ENCODE peak calls at places on chromosomes 2 and 18, in six cellular contexts. One of them, this sample, is unnamed.

GRCh38 chr2:168545439-168546082 is 89.5 kb downstream of the CERS6 start:
- DNase-seq in iris pigment epithelial cell: peak; percentile 96
- DNase-seq in fibroblast of lung: peak; percentile 88
- DNase-seq in upper lobe of right lung: no peak
- DNase-seq in HT1080: peak; percentile 97
- DNase-seq in cardiac muscle cell: peak; percentile 89
- DNase-seq in this sample: no peak

GRCh38 chr2:9558948-9559381 is 3.3 kb upstream of the ADAM17 start:
- DNase-seq in fibroblast of lung: peak; percentile 80
- DNase-seq in HT1080: peak; percentile 74
- DNase-seq in upper lobe of right lung: no peak
- DNase-seq in iris pigment epithelial cell: peak; percentile 91
- DNase-seq in cardiac muscle cell: peak; percentile 85
- DNase-seq in this sample: no peak

GRCh38 chr2:231191896-231192872 is 6.2 kb upstream of the ARMC9 start:
- DNase-seq in iris pigment epithelial cell: peak; percentile 84
- DNase-seq in upper lobe of right lung: no peak
- DNase-seq in fibroblast of lung: peak; percentile 92
- DNase-seq in HT1080: peak; percentile 44
- DNase-seq in cardiac muscle cell: peak; percentile 93
- DNase-seq in this sample: no peak

GRCh38 chr2:218332288-218332687 is 24.4 kb upstream of the CATIP start:
- DNase-seq in HT1080: no peak
- DNase-seq in iris pigment epithelial cell: no peak
- DNase-seq in cardiac muscle cell: no peak
- DNase-seq in fibroblast of lung: no peak
- DNase-seq in upper lobe of right lung: no peak
- DNase-seq in this sample: no peak

GRCh38 chr2:11513319-11513718 is 20.5 kb upstream of the GREB1 start:
- DNase-seq in fibroblast of lung: no peak
- DNase-seq in iris pigment epithelial cell: no peak
- DNase-seq in upper lobe of right lung: no peak
- DNase-seq in cardiac muscle cell: no peak
- DNase-seq in HT1080: no peak
- DNase-seq in this sample: no peak

GRCh38 chr2:200787351-200788128 is 24.2 kb upstream of the BZW1 start:
- DNase-seq in iris pigment epithelial cell: peak; percentile 99
- DNase-seq in HT1080: peak; percentile 96
- DNase-seq in upper lobe of right lung: no peak
- DNase-seq in cardiac muscle cell: peak; percentile 92
- DNase-seq in fibroblast of lung: peak; percentile 98
- DNase-seq in this sample: no peak

GRCh38 chr2:181123798-181124217 is 143.4 kb downstream of the UBE2E3 start:
- DNase-seq in HT1080: peak; percentile 58
- DNase-seq in upper lobe of right lung: no peak
- DNase-seq in cardiac muscle cell: peak; percentile 36
- DNase-seq in iris pigment epithelial cell: peak; percentile 71
- DNase-seq in fibroblast of lung: no peak
- DNase-seq in this sample: no peak

GRCh38 chr18:65919018-65919417 is 168.2 kb downstream of the CDH7 start:
- DNase-seq in fibroblast of lung: no peak
- DNase-seq in cardiac muscle cell: no peak
- DNase-seq in upper lobe of right lung: no peak
- DNase-seq in HT1080: no peak
- DNase-seq in iris pigment epithelial cell: no peak
- DNase-seq in this sample: no peak

GRCh38 chr2:5164806-5165525 is 527.2 kb upstream of the SOX11 start:
- DNase-seq in HT1080: peak; percentile 88
- DNase-seq in iris pigment epithelial cell: peak; percentile 77
- DNase-seq in cardiac muscle cell: peak; percentile 14
- DNase-seq in fibroblast of lung: peak; percentile 90
- DNase-seq in upper lobe of right lung: no peak
- DNase-seq in this sample: no peak

GRCh38 chr2:188494906-188495305 is 203.2 kb downstream of the GULP1 start:
- DNase-seq in iris pigment epithelial cell: no peak
- DNase-seq in cardiac muscle cell: no peak
- DNase-seq in HT1080: no peak
- DNase-seq in fibroblast of lung: no peak
- DNase-seq in upper lobe of right lung: no peak
- DNase-seq in this sample: no peak

GRCh38 chr18:32629292-32629691 is 143.5 kb downstream of the KLHL14 start:
- DNase-seq in HT1080: no peak
- DNase-seq in cardiac muscle cell: no peak
- DNase-seq in upper lobe of right lung: no peak
- DNase-seq in iris pigment epithelial cell: no peak
- DNase-seq in fibroblast of lung: no peak
- DNase-seq in this sample: no peak

GRCh38 chr18:54712315-54712714 is 116.0 kb upstream of the RAB27B start:
- DNase-seq in cardiac muscle cell: peak; percentile 57
- DNase-seq in iris pigment epithelial cell: peak; percentile 92
- DNase-seq in upper lobe of right lung: no peak
- DNase-seq in fibroblast of lung: peak; percentile 82
- DNase-seq in HT1080: peak; percentile 83
- DNase-seq in this sample: no peak

GRCh38 chr18:2916184-2916583 is 69.4 kb downstream of the EMILIN2 start:
- DNase-seq in HT1080: no peak
- DNase-seq in upper lobe of right lung: no peak
- DNase-seq in iris pigment epithelial cell: no peak
- DNase-seq in fibroblast of lung: no peak
- DNase-seq in cardiac muscle cell: no peak
- DNase-seq in this sample: no peak

GRCh38 chr2:239277401-239278085 is 123.3 kb downstream of the HDAC4 start:
- DNase-seq in upper lobe of right lung: peak; percentile 53
- DNase-seq in iris pigment epithelial cell: no peak
- DNase-seq in cardiac muscle cell: no peak
- DNase-seq in fibroblast of lung: no peak
- DNase-seq in HT1080: no peak
- DNase-seq in this sample: peak; percentile 66

GRCh38 chr2:141068053-141068682 is 1062.6 kb downstream of the LRP1B start:
- DNase-seq in iris pigment epithelial cell: no peak
- DNase-seq in fibroblast of lung: no peak
- DNase-seq in cardiac muscle cell: no peak
- DNase-seq in upper lobe of right lung: no peak
- DNase-seq in HT1080: no peak
- DNase-seq in this sample: no peak

GRCh38 chr2:234241656-234242445 is 191.3 kb downstream of the SPP2 start:
- DNase-seq in upper lobe of right lung: no peak
- DNase-seq in HT1080: peak; percentile 97
- DNase-seq in iris pigment epithelial cell: peak; percentile 80
- DNase-seq in fibroblast of lung: peak; percentile 43
- DNase-seq in cardiac muscle cell: peak; percentile 34
- DNase-seq in this sample: no peak

GRCh38 chr2:223221120-223221859 is 169.3 kb downstream of the KCNE4 start:
- DNase-seq in fibroblast of lung: no peak
- DNase-seq in cardiac muscle cell: no peak
- DNase-seq in iris pigment epithelial cell: no peak
- DNase-seq in upper lobe of right lung: no peak
- DNase-seq in HT1080: no peak
- DNase-seq in this sample: no peak

GRCh38 chr2:218995972-218996644 is 2.9 kb upstream of the CRYBA2 start:
- DNase-seq in upper lobe of right lung: peak; percentile 94
- DNase-seq in iris pigment epithelial cell: peak; percentile 68
- DNase-seq in cardiac muscle cell: peak; percentile 87
- DNase-seq in fibroblast of lung: peak; percentile 79
- DNase-seq in HT1080: peak; percentile 56
- DNase-seq in this sample: peak; percentile 90

GRCh38 chr18:42442661-42443060 is 487.6 kb downstream of the PIK3C3 start:
- DNase-seq in fibroblast of lung: no peak
- DNase-seq in cardiac muscle cell: no peak
- DNase-seq in HT1080: no peak
- DNase-seq in upper lobe of right lung: no peak
- DNase-seq in iris pigment epithelial cell: peak; percentile 5
- DNase-seq in this sample: no peak

GRCh38 chr18:78582131-78582789 is 397.4 kb upstream of the SALL3 start:
- DNase-seq in HT1080: no peak
- DNase-seq in fibroblast of lung: no peak
- DNase-seq in iris pigment epithelial cell: no peak
- DNase-seq in cardiac muscle cell: no peak
- DNase-seq in upper lobe of right lung: no peak
- DNase-seq in this sample: no peak

GRCh38 chr2:45134726-45135125 is 125.5 kb upstream of the SIX2 start:
- DNase-seq in iris pigment epithelial cell: peak; percentile 48
- DNase-seq in fibroblast of lung: peak; percentile 36
- DNase-seq in cardiac muscle cell: peak; percentile 71
- DNase-seq in HT1080: peak; percentile 61
- DNase-seq in upper lobe of right lung: no peak
- DNase-seq in this sample: no peak

GRCh38 chr2:102258386-102259074 is 52.8 kb upstream of the IL1RL1 start:
- DNase-seq in fibroblast of lung: peak; percentile 97
- DNase-seq in cardiac muscle cell: peak; percentile 94
- DNase-seq in HT1080: peak; percentile 95
- DNase-seq in iris pigment epithelial cell: peak; percentile 96
- DNase-seq in upper lobe of right lung: no peak
- DNase-seq in this sample: no peak